ENCODE peak calls at places on chromosomes 13 and 19, in nine cellular contexts. V, Z, I, R, N, K, U, F and P are unnamed samples.

GRCh38 chr19:31338069-31338767 is 11.0 kb downstream of the TSHZ3 start:
- DNase-seq in V (peak), Z (no peak), I (no peak), R (peak), N (peak), K (no peak), U (peak), F (no peak), P (no peak)

GRCh38 chr13:73708393-73708985 is 425.7 kb downstream of the KLF12 start:
- DNase-seq in V (peak), Z (no peak), I (peak), R (peak), N (peak), K (no peak), U (peak), F (peak), P (no peak)

GRCh38 chr13:32622827-32623226 is 36.6 kb downstream of the PDS5B start:
- DNase-seq in V (no peak), Z (no peak), I (no peak), R (no peak), N (no peak), K (no peak), U (no peak), F (no peak), P (no peak)

GRCh38 chr13:114017028-114017630 is 43.3 kb upstream of the C13orf46 start:
- DNase-seq in V (no peak), Z (no peak), I (no peak), R (peak), N (no peak), K (no peak), U (no peak), F (no peak), P (no peak)

GRCh38 chr19:18793144-18794028 is 2.3 kb upstream of the COMP start:
- DNase-seq in V (no peak), Z (no peak), I (no peak), R (no peak), N (no peak), K (no peak), U (no peak), F (no peak), P (no peak)

GRCh38 chr13:97889803-97890202 is 63.7 kb upstream of the IPO5 start:
- DNase-seq in V (no peak), Z (no peak), I (no peak), R (no peak), N (no peak), K (no peak), U (no peak), F (no peak), P (no peak)

GRCh38 chr13:32278456-32278855 is 36.7 kb downstream of the ZAR1L start:
- DNase-seq in V (no peak), Z (no peak), I (no peak), R (peak), N (no peak), K (no peak), U (no peak), F (no peak), P (no peak)

GRCh38 chr19:16836115-16836905 is 7.1 kb downstream of the SIN3B start:
- DNase-seq in V (peak), Z (no peak), I (no peak), R (peak), N (no peak), K (peak), U (peak), F (peak), P (no peak)

GRCh38 chr19:41541990-41542584 is 33.9 kb upstream of the CEACAM21 start:
- DNase-seq in V (peak), Z (no peak), I (peak), R (peak), N (no peak), K (peak), U (peak), F (peak), P (peak)

GRCh38 chr19:11089254-11090013 is at the start of gene LDLR:
- DNase-seq in V (peak), Z (no peak), I (peak), R (peak), N (peak), K (peak), U (peak), F (peak), P (peak)

GRCh38 chr19:38666662-38667448 is 19.4 kb downstream of the ACTN4 start:
- DNase-seq in V (peak), Z (no peak), I (no peak), R (peak), N (no peak), K (no peak), U (peak), F (no peak), P (no peak)

GRCh38 chr13:60137911-60138570 is 25.7 kb downstream of the DIAPH3 start:
- DNase-seq in V (no peak), Z (no peak), I (no peak), R (no peak), N (no peak), K (no peak), U (no peak), F (no peak), P (no peak)

GRCh38 chr19:43525836-43526771 is 897 bp downstream of the ETHE1 start:
- DNase-seq in V (peak), Z (no peak), I (peak), R (peak), N (no peak), K (peak), U (peak), F (peak), P (peak)

GRCh38 chr13:91962946-91963345 is 564.5 kb downstream of the GPC5 start:
- DNase-seq in V (no peak), Z (no peak), I (no peak), R (no peak), N (no peak), K (no peak), U (no peak), F (no peak), P (no peak)

GRCh38 chr19:32914879-32915278 is 45.3 kb upstream of the SLC7A9 start:
- DNase-seq in V (no peak), Z (no peak), I (no peak), R (no peak), N (no peak), K (no peak), U (no peak), F (no peak), P (no peak)

GRCh38 chr19:35671818-35672217 is 5.5 kb downstream of the UPK1A start:
- DNase-seq in V (no peak), Z (no peak), I (no peak), R (no peak), N (no peak), K (no peak), U (no peak), F (no peak), P (no peak)

GRCh38 chr19:9566729-9567128 is 17.6 kb downstream of the ZNF121 start:
- DNase-seq in V (no peak), Z (no peak), I (no peak), R (no peak), N (no peak), K (no peak), U (no peak), F (no peak), P (no peak)

GRCh38 chr19:4504297-4504701 is 14.0 kb downstream of the PLIN4 start:
- DNase-seq in V (no peak), Z (no peak), I (no peak), R (no peak), N (peak), K (no peak), U (no peak), F (no peak), P (no peak)

GRCh38 chr19:6733338-6734095 is 3.9 kb downstream of the GPR108 start:
- DNase-seq in V (no peak), Z (no peak), I (no peak), R (no peak), N (no peak), K (no peak), U (no peak), F (no peak), P (no peak)

GRCh38 chr19:6735181-6735891 is 2.0 kb downstream of the GPR108 start:
- DNase-seq in V (no peak), Z (no peak), I (no peak), R (no peak), N (no peak), K (no peak), U (no peak), F (no peak), P (no peak)

GRCh38 chr19:6736169-6736916 is 1.0 kb downstream of the GPR108 start:
- DNase-seq in V (peak), Z (peak), I (peak), R (peak), N (peak), K (peak), U (peak), F (peak), P (peak)

GRCh38 chr19:6732803-6733337 is 4.5 kb downstream of the GPR108 start:
- DNase-seq in V (no peak), Z (no peak), I (no peak), R (no peak), N (no peak), K (no peak), U (no peak), F (no peak), P (no peak)

GRCh38 chr19:6734096-6734696 is 3.2 kb downstream of the GPR108 start:
- DNase-seq in V (no peak), Z (no peak), I (no peak), R (no peak), N (no peak), K (no peak), U (no peak), F (no peak), P (no peak)
- TF ChIP-seq POLR2A in V (no peak), Z (no peak), I (no peak), R (no peak), N (no peak), K (no peak), U (no peak), F (no peak), P (no peak)

DNA sequence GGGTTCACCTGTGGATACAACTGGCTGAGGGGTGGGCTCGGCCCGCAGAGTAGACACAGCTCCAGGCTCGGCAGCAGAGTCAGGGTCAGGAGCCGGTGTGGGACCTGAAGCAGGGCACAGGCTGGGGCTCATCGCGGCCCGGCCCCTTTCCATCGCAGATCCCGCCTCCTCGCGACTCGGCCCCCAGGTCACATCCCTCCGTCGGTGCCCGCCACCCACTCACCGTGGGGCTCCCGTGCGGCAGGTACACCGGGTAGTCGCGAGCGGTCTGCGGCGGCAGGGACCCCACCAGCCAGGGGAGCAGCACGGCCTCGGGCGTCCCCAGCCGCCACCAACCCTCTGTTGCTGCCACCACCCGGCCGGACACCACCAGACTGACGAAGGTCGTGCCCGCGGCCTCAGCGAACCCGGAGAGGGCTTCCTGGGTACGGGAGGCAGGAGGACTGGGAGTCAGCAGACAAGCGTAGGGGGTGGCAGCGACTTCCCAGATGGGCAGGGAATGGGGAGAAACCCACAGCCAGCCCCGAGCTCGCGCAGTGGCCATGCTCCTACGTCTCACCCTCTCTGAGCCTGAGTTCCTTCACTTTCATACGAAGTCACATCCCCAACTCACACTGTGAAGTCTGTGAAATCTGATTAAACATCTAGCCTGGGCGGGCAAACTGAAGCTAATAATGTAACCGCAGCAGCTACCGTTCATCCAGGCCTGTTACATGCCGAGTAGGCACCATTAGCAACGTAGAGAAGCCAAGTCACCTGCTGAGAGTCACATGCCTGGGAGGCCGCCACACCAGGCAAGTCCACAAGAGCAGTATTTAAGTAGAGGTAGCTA is 3.7 kb downstream of the FUZ start:
- DNase-seq in V (peak), Z (no peak), I (peak), R (no peak), N (no peak), K (peak), U (peak), F (peak), P (peak)
- TF ChIP-seq CTCF in V (peak), Z (no peak), I (no peak), R (no peak), N (no peak), K (no peak), U (no peak), F (no peak), P (no peak)

GRCh38 chr19:55406091-55406868 is 1.3 kb downstream of the UBE2S start:
- DNase-seq in V (no peak), Z (no peak), I (no peak), R (no peak), N (no peak), K (no peak), U (no peak), F (no peak), P (no peak)

GRCh38 chr19:55408320-55408836 is 790 bp upstream of the UBE2S start:
- DNase-seq in V (no peak), Z (no peak), I (no peak), R (no peak), N (no peak), K (no peak), U (no peak), F (no peak), P (no peak)

GRCh38 chr19:55405638-55406037 is 1.9 kb downstream of the UBE2S start:
- DNase-seq in V (no peak), Z (no peak), I (no peak), R (no peak), N (no peak), K (no peak), U (no peak), F (no peak), P (no peak)

GRCh38 chr19:55406869-55407624 is 541 bp downstream of the UBE2S start:
- DNase-seq in V (peak), Z (no peak), I (peak), R (no peak), N (no peak), K (no peak), U (peak), F (peak), P (peak)

GRCh38 chr19:55407625-55408319 is at the start of gene UBE2S:
- DNase-seq in V (peak), Z (peak), I (peak), R (peak), N (peak), K (peak), U (peak), F (peak), P (peak)
- TF ChIP-seq POLR2A in V (peak), Z (peak), I (peak), R (peak), N (peak), K (peak), U (peak), F (peak), P (no peak)

DNA sequence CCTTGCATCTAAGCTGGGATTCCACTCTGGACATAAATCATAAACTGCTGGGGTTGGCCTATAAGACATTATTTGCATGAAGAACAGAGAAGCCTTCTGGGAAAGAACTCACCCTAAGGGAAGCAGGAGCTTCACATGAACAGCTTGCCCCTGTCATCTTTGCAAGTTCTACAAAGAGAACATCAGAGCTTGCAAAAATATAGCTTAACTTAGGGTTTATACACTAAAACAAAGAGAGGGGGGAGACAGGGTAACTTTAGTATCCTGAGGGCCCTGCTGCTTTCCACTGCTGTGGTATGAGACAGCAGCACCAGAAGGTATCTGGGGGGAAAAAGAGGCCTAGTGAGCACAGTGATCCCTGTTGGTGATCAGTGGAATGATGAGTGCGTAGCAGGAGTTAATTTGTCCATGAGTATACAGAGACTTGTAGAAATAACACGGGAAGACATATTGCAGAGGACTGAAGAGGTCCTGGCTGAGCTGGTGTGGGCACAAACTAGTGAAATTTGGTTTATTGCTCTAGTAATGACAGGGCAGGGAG is 116.1 kb upstream of the TSC22D1 start:
- DNase-seq in V (no peak), Z (no peak), I (no peak), R (peak), N (no peak), K (no peak), U (no peak), F (no peak), P (peak)
- TF ChIP-seq CTCF in V (no peak), Z (no peak), I (no peak), R (no peak), N (no peak), K (no peak), U (no peak), F (no peak), P (no peak)

DNA sequence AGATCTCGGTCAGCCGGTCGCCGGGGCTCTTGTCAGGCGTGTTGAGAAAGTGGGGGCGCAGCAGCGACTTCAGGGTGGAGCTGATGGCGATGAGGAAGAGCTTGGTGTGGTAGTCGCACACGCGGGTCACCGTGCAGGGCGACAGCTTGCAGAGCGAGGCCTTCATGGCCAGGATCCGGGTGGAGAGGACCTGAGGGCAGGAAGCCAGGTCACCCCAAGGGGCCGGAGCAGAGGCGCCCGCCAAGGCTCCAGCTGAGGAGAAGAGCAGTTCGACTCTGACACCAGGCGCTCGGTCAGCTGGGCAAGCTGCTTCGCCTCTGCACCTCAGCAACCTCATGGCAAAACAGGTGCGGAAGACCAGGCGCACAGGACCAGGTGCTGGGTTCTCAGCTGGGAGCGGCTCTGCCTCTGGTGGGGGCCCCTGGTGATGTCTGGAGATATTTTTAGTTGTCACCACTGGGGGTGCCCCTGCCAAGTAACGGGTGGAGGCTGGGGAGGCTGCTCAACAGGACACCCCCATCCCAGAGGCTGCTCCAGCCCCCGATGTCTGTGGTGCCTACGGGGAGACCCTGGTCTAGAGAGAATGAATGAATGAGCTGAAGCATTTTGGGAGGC is 15.9 kb downstream of the CFD start:
- DNase-seq in V (no peak), Z (no peak), I (no peak), R (no peak), N (no peak), K (no peak), U (no peak), F (no peak), P (no peak)
- TF ChIP-seq POLR2A in V (no peak), Z (no peak), I (no peak), R (no peak), N (no peak), K (no peak), U (no peak), F (no peak), P (no peak)

DNA sequence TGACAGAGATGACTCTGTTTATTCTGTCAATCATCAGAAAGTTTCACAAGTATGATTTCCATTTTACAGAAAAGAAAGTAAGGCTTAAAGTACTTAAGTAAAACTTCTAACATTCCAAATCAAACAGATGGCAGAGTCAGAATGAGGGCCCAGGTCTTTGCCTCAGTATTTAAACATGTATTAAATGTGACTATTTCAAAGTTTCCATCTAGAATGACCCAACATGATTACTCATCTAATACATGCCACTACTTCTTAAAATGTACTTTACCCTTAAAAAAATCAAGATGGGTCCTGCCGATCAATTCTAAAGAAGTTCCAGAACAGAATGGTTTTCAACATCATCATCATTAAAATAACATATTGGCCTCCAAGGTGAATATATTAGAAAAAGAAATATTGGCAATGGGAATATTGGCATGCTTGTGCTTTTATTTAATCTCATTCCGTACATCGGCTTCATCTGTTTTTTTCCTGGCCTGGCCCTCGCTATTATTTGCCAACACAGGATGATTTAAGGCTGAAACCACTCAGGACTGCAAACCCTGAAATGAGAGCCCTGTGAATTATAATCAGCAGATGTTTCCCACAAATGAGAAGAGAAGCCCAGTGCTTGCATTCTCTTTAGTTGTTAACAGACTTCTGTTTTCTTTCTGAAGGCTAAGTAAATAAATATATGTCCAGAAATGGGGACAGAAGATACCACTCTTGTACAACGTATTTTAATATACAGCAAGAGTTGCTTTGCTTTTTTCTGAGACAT is 340.0 kb downstream of the DNAJC15 start:
- DNase-seq in V (no peak), Z (no peak), I (no peak), R (peak), N (no peak), K (no peak), U (no peak), F (no peak), P (no peak)
- TF ChIP-seq CTCF in V (no peak), Z (no peak), I (no peak), R (no peak), N (no peak), K (no peak), U (no peak), F (no peak), P (no peak)

GRCh38 chr19:898663-899062 is 5.4 kb downstream of the RNU6-9 start:
- DNase-seq in V (no peak), Z (no peak), I (no peak), R (no peak), N (no peak), K (peak), U (no peak), F (no peak), P (no peak)
- TF ChIP-seq POLR2A in V (no peak), Z (no peak), I (no peak), R (no peak), N (no peak), K (no peak), U (no peak), F (no peak), P (no peak)

DNA sequence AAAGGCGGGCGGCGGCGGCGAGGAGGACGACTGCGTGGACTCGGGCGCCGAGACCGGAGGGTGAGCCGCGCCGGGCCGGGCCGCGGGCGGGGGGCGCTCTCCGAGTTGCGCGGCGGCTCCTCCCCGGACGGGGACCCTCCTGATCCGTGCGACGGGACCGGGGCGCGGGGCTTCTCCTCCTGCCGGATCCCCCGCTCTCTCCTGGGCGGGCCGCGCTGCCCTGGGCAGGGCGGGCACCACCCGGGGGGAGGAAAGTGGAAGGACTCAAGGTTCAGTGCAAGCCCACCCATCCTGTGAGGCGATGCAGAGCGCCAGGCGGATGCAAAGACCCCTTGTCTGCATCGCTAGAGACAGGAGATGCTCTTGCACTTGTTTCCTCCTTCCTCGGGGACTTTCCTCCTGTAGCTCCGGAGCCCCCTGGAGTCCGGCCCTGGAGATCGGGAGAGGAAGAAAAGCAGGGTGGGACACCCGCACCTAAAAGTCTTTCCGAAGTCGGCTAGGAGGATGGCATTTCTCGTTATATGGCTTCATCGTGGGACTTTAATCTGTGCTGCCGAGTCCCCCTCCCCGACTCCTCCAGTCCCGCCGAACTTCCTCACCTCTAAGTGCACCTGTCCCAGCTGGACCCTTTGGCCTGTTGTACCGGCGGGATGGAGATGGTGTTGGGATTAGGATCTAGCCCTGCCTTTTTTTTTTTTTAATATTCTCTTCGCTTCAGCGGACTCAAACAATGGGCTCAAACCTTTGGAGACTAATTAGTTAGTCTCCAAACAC is 499 bp downstream of the FAM124A start:
- DNase-seq in V (no peak), Z (no peak), I (no peak), R (no peak), N (no peak), K (no peak), U (no peak), F (no peak), P (no peak)
- TF ChIP-seq CTCF in V (no peak), Z (no peak), I (no peak), R (no peak), N (no peak), K (no peak), U (no peak), F (no peak), P (no peak)